ENCODE peak calls at places on chromosomes 13 and 19, in seven cellular contexts. K is mammary epithelial cell, W is esophagus squamous epithelium, D is thyroid gland, Y is IMR-90, V is pancreas, M is Peyer's patch. E is an unnamed sample.

GRCh38 chr19:56091066-56091490 is 30.0 kb downstream of the ZNF787 start:
- DNase-seq in K (peak), W (no peak), D (no peak), Y (peak), V (no peak), M (no peak), E (no peak)

GRCh38 chr19:41998246-41999020 is 4.4 kb upstream of the ATP1A3 start:
- DNase-seq in K (no peak), W (no peak), D (peak), Y (peak), V (peak), M (no peak), E (no peak)

GRCh38 chr13:79541426-79542049 is 60.6 kb downstream of the NDFIP2 start:
- DNase-seq in K (peak), W (no peak), D (no peak), Y (peak), V (no peak), M (no peak), E (no peak)

GRCh38 chr19:57689750-57690149 is 8.0 kb downstream of the ZNF551 start:
- DNase-seq in K (peak), W (no peak), D (no peak), Y (no peak), V (no peak), M (no peak), E (no peak)

GRCh38 chr19:18152444-18152816 is 533 bp upstream of the PIK3R2 start:
- DNase-seq in K (peak), W (peak), D (peak), Y (peak), V (peak), M (peak), E (peak)

GRCh38 chr19:34661357-34661756 is 15.6 kb downstream of the SCGB2B2 start:
- DNase-seq in K (no peak), W (no peak), D (peak), Y (no peak), V (no peak), M (no peak), E (no peak)

GRCh38 chr13:36082396-36082795 is 48.8 kb downstream of the DCLK1 start:
- DNase-seq in K (no peak), W (no peak), D (no peak), Y (no peak), V (no peak), M (no peak), E (no peak)

GRCh38 chr13:25916119-25916518 is 135.7 kb downstream of the SHISA2 start:
- DNase-seq in K (no peak), W (no peak), D (no peak), Y (no peak), V (no peak), M (no peak), E (no peak)

GRCh38 chr19:54317108-54317964 is 4.4 kb upstream of the LILRA5 start:
- DNase-seq in K (no peak), W (no peak), D (no peak), Y (no peak), V (no peak), M (no peak), E (peak)

GRCh38 chr19:30325657-30326056 is 46.5 kb upstream of the ZNF536 start:
- DNase-seq in K (no peak), W (no peak), D (peak), Y (no peak), V (no peak), M (no peak), E (no peak)

GRCh38 chr19:49116544-49116943 is 2.4 kb downstream of the LIN7B start:
- DNase-seq in K (no peak), W (no peak), D (no peak), Y (no peak), V (no peak), M (peak), E (peak)

GRCh38 chr13:95298971-95299627 is 2.2 kb downstream of the ABCC4 start:
- DNase-seq in K (peak), W (no peak), D (no peak), Y (peak), V (no peak), M (no peak), E (no peak)

GRCh38 chr13:98691360-98691759 is 61.1 kb downstream of the SLC15A1 start:
- DNase-seq in K (peak), W (no peak), D (no peak), Y (no peak), V (no peak), M (no peak), E (no peak)

GRCh38 chr19:42066075-42066754 is 3.8 kb downstream of the GRIK5 start:
- DNase-seq in K (no peak), W (no peak), D (no peak), Y (peak), V (no peak), M (no peak), E (no peak)

GRCh38 chr19:6610934-6611370 is 20.0 kb upstream of the CD70 start:
- DNase-seq in K (peak), W (no peak), D (no peak), Y (peak), V (no peak), M (no peak), E (no peak)

GRCh38 chr19:7681336-7682174 is 922 bp downstream of the TRAPPC5 start:
- DNase-seq in K (peak), W (peak), D (peak), Y (peak), V (peak), M (peak), E (peak)

GRCh38 chr19:14786421-14786851 is 8.1 kb upstream of the ADGRE2 start:
- DNase-seq in K (no peak), W (no peak), D (no peak), Y (no peak), V (peak), M (peak), E (peak)

GRCh38 chr13:27476943-27477681 is 26.7 kb upstream of the MTIF3 start:
- DNase-seq in K (peak), W (no peak), D (no peak), Y (peak), V (peak), M (peak), E (no peak)

GRCh38 chr13:52845334-52845761 is 3.1 kb downstream of the PCDH8 start:
- DNase-seq in K (no peak), W (no peak), D (peak), Y (no peak), V (peak), M (no peak), E (no peak)

GRCh38 chr19:10033614-10034013 is 20.3 kb downstream of the RDH8 start:
- DNase-seq in K (no peak), W (no peak), D (no peak), Y (no peak), V (no peak), M (no peak), E (no peak)

GRCh38 chr13:46996316-46996715 is 99.5 kb upstream of the HTR2A start:
- DNase-seq in K (no peak), W (no peak), D (no peak), Y (no peak), V (no peak), M (no peak), E (no peak)

DNA sequence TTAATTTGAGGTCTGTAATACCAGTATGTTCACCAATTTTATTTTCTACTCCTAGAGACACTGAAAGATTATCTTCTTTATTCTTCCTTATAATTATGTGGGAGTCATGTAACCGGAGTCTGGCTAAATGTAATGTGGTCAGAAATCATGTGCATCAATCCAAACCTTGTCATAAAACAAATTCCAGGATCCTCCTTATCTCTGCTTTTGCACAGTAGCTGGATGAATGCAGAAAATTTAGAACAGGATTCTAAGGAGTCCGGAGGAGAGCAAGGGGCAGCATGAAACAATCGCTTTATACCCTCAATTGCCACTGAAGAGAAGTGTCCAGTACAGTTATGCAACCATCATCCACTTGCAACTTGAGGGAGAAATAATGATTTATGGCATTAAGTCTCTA is 2674.7 kb upstream of the PCDH20 start:
- DNase-seq in K (no peak), W (no peak), D (no peak), Y (no peak), V (no peak), M (no peak), E (no peak)
- H3K27ac ChIP-seq in K (no peak), W (no peak), D (no peak), Y (no peak), V (no peak), M (no peak), E (no peak)

DNA sequence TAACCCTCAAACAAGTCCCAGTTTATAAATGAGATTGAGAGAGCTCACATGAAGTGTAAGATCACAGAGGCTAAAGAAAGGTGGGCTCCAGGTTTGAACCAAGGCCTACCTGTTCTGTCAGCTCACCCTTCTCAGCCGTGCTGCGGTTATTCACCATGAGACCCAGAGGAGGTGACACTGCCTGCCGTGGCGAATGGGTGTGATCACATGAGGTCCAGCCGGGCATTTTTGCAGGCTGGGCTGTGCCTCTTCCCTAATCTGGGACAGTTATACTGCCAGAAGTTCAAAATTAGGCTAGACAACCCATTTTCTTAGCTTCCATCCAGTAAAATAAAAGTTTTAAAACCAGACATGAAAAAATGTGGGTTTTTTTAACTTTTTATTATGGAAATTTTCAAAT is 146.8 kb downstream of the FOXO1 start:
- DNase-seq in K (no peak), W (no peak), D (no peak), Y (no peak), V (no peak), M (no peak), E (no peak)
- H3K27ac ChIP-seq in K (no peak), W (no peak), D (no peak), Y (no peak), V (no peak), M (no peak), E (no peak)

GRCh38 chr19:4376991-4377781 is 23.2 kb downstream of the SH3GL1 start:
- DNase-seq in K (peak), W (no peak), D (no peak), Y (peak), V (no peak), M (peak), E (no peak)

GRCh38 chr19:4374451-4375163 is 25.7 kb downstream of the SH3GL1 start:
- DNase-seq in K (peak), W (no peak), D (peak), Y (peak), V (no peak), M (peak), E (peak)

GRCh38 chr19:4375164-4375619 is 25.2 kb downstream of the SH3GL1 start:
- DNase-seq in K (peak), W (no peak), D (peak), Y (no peak), V (no peak), M (peak), E (peak)

GRCh38 chr19:4376245-4376990 is 23.9 kb downstream of the SH3GL1 start:
- DNase-seq in K (peak), W (no peak), D (no peak), Y (no peak), V (no peak), M (no peak), E (no peak)

DNA sequence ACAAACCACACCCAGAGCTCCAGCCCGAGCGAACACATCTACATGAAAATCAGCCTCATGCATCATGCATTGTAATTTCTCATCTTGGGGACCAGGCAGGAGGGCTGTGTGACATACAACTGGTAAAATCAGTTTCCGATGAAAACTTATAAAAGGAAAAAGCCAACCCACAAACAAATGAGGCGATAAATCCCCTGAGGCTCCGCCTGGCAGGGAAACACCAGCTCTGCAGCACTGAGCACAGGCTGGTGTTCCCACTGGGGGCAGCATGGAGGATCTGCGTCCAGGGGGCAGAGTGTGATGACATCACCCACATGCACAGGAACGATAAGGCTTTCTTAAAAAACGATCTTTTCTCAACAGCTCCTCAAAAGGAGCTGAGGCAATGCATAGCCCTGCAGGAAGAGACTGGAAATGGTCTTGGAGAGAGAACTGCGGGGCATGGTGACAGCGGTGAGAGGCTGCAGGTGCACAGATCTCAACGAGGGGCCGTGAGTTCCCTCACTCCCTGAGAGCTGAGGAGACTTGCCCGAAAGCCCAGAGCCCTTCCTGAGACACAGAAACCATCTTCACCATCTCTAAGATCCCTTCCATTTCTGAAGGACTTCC is 24.6 kb downstream of the SH3GL1 start:
- DNase-seq in K (no peak), W (no peak), D (no peak), Y (peak), V (no peak), M (peak), E (no peak)
- H3K27ac ChIP-seq in K (peak), W (peak), D (peak), Y (peak), V (peak), M (peak), E (peak)

GRCh38 chr19:46065486-46065885 is 24.7 kb upstream of the IGFL4 start:
- DNase-seq in K (peak), W (no peak), D (no peak), Y (no peak), V (no peak), M (no peak), E (no peak)

GRCh38 chr19:46073268-46073922 is 32.6 kb upstream of the IGFL4 start:
- DNase-seq in K (peak), W (no peak), D (no peak), Y (peak), V (no peak), M (no peak), E (no peak)

GRCh38 chr19:46069841-46070341 is 29.1 kb upstream of the IGFL4 start:
- DNase-seq in K (peak), W (no peak), D (no peak), Y (peak), V (no peak), M (no peak), E (no peak)

GRCh38 chr19:46068345-46069258 is 27.8 kb upstream of the IGFL4 start:
- DNase-seq in K (peak), W (no peak), D (no peak), Y (peak), V (no peak), M (peak), E (no peak)

DNA sequence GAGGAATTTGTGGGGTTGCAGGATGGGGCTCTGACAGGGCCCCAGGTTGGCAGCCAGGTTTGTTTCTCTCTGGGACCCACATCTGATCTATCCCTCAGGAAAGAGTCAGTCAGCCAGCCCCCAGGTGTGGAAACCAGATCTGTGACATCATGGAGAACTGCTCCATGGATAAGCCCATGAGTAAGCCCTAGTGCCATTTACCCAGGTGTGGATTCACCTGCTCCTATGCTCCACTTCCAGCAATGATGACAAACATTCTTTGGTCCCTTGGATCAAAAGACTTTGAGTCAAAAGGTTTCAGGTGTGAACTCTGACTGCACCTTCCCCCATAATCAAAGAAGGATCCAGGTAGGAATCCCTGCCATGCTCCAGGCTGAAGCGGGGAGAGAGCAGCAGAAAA is 26.9 kb upstream of the IGFL4 start:
- DNase-seq in K (peak), W (no peak), D (no peak), Y (no peak), V (no peak), M (no peak), E (no peak)
- H3K27ac ChIP-seq in K (peak), W (no peak), D (no peak), Y (no peak), V (no peak), M (no peak), E (no peak)

GRCh38 chr19:43471091-43471490 is 5.7 kb upstream of the LYPD3 start:
- DNase-seq in K (peak), W (no peak), D (no peak), Y (no peak), V (no peak), M (no peak), E (no peak)

GRCh38 chr19:43474986-43475705 is 9.7 kb upstream of the LYPD3 start:
- DNase-seq in K (peak), W (peak), D (peak), Y (peak), V (peak), M (peak), E (peak)

GRCh38 chr19:43478323-43478722 is 12.9 kb upstream of the LYPD3 start:
- DNase-seq in K (no peak), W (no peak), D (no peak), Y (no peak), V (no peak), M (no peak), E (no peak)

GRCh38 chr19:43476606-43477005 is 11.2 kb upstream of the LYPD3 start:
- DNase-seq in K (peak), W (no peak), D (no peak), Y (peak), V (no peak), M (no peak), E (no peak)

DNA sequence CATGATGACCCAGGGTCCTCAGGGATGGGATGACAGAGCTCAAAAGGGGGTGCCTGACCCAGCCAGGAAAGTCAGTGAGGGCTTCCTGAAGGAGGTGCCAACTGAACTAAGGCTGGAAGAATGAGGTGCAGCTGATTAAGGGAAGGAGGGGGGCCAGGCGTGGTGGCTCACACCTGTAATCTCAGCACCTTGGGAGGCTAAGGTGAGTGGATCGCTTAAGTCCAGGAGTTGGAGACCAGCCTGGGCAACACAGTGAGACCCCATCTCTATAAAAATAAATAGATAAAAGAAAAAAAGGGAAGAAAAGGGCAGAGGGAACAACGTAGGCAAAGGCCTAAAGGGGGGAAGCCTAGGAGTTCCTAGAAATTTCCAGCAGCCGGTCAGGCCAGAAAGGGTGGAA is 9.1 kb upstream of the LYPD3 start:
- DNase-seq in K (no peak), W (no peak), D (no peak), Y (no peak), V (no peak), M (no peak), E (no peak)
- H3K27ac ChIP-seq in K (no peak), W (peak), D (peak), Y (no peak), V (peak), M (peak), E (no peak)

DNA sequence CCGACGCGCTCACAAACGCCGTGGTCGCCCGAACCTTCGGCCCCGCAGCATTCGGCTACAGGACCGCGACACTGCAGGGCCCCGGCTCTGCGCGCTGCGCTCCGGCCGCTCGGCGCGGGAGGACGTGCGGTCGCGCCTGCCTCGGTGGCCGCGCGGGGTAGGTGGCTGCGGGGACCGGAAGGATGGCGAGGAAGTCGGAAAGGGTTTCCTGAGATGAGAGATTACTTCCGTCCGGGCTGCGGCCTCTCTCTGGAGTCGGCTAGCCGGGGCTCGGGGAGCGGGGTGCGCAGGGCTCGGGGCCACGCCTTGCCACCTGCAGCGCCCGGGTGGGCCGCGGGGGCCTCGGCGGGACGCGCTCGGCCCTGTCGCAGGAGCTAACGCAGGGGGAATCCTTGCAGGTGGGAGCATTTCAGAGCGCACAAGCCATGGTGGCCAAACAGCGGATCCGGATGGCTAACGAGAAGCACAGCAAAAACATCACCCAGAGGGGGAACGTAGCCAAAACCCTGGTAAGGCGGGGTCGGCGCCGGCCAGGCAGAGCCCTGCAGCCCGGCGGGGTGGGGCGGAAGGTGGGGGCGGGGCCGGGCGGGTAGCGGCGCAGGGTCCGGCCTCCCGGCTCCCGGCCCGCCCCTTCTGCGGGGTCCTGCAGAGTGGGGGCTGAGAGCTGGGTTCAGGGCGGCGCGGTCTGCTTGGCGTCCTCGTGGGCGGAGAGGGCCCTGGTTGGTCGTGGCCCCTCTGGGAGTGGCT is at the start of gene SERP2:
- DNase-seq in K (no peak), W (no peak), D (peak), Y (no peak), V (peak), M (no peak), E (no peak)
- H3K27ac ChIP-seq in K (no peak), W (peak), D (peak), Y (no peak), V (no peak), M (peak), E (peak)

DNA sequence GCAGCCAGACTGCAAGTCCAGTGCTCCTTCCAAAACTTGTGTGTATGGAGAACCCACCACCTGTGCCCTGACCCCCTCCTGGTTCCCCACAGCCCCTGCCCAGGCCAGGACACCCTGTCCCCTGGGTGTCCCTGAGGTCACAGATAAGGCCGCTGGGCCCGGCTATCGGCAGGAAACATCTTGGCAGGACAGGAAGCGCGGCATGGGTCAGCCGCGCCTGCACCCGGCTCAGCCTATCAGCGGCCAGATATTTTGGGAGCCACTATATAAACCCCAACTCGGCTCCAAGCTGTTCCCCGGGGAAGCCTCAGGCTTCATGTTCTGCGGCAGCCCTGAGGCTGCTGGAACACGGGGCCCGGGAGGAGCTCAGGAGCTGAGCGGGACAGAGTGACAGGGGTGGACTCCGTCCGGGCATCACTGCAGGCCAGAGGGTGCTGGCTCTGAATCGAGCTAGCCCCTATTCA is 60.8 kb downstream of the AP1M1 start:
- DNase-seq in K (no peak), W (peak), D (peak), Y (no peak), V (no peak), M (peak), E (peak)
- H3K27ac ChIP-seq in K (no peak), W (peak), D (peak), Y (no peak), V (peak), M (peak), E (peak)